ENCODE peak calls at places on chromosomes 11 and 22, in nine cellular contexts. E is fibroblast of lung, R is H1, L is right lobe of liver, S is left ventricle myocardium inferior, X is neural progenitor cell, Q is hepatocyte, T is cardiac fibroblast, J is dorsolateral prefrontal cortex. I is an unnamed sample.

GRCh38 chr11:99037057-99037456 is 16.3 kb downstream of the CNTN5 start:
- DNase-seq in S (no peak), X (no peak), L (no peak), R (no peak), T (no peak), J (no peak), E (no peak), Q (no peak), I (no peak)

GRCh38 chr11:45657496-45658260 is 7.7 kb downstream of the CHST1 start:
- DNase-seq in E (no peak), S (no peak), T (no peak), L (no peak), R (no peak), X (no peak), J (no peak), Q (no peak), I (peak; percentile 30)

GRCh38 chr11:19244621-19245020 is 3.9 kb upstream of the E2F8 start:
- DNase-seq in E (no peak), L (no peak), R (no peak), X (no peak), Q (peak; percentile 35), S (no peak), T (no peak), J (no peak), I (no peak)

GRCh38 chr11:69050592-69051380 is 2.1 kb downstream of the TPCN2 start:
- DNase-seq in X (no peak), R (no peak), E (no peak), T (no peak), L (no peak), S (no peak), Q (no peak), J (no peak), I (no peak)

GRCh38 chr11:83760942-83761341 is 474.8 kb upstream of the CCDC90B start:
- DNase-seq in R (no peak), J (no peak), Q (no peak), X (no peak), L (no peak), S (no peak), T (no peak), E (no peak), I (no peak)

GRCh38 chr11:991711-992307 is 44.7 kb downstream of the MUC6 start:
- DNase-seq in X (no peak), L (no peak), T (no peak), J (no peak), S (no peak), R (no peak), Q (no peak), E (no peak), I (no peak)

GRCh38 chr11:47035108-47035507 is 98.5 kb downstream of the CSTPP1 start:
- DNase-seq in T (no peak), L (no peak), S (no peak), R (no peak), Q (no peak), X (no peak), E (peak; percentile 66), J (no peak), I (no peak)

GRCh38 chr11:89275966-89276365 is 98.3 kb downstream of the TYR start:
- DNase-seq in Q (no peak), X (no peak), S (no peak), E (no peak), J (no peak), T (no peak), L (no peak), R (no peak), I (no peak)

GRCh38 chr11:66007201-66007634 is 4.6 kb upstream of the CST6 start:
- DNase-seq in X (peak; percentile 30), T (no peak), R (no peak), J (no peak), E (no peak), S (no peak), Q (peak; percentile 49), L (no peak), I (no peak)

GRCh38 chr11:69642549-69642912 is 1.6 kb downstream of the CCND1 start:
- DNase-seq in R (no peak), X (peak; percentile 60), T (no peak), J (no peak), Q (peak; percentile 55), L (peak; percentile 65), S (peak; percentile 38), E (no peak), I (peak; percentile 79)

GRCh38 chr22:18116634-18117033 is 6.0 kb downstream of the TUBA8 start:
- DNase-seq in J (no peak), S (no peak), X (no peak), Q (no peak), E (no peak), L (no peak), T (no peak), R (no peak), I (no peak)

GRCh38 chr22:49515486-49515885 is 312.2 kb downstream of the BRD1 start:
- DNase-seq in L (no peak), T (no peak), Q (peak; percentile 40), S (no peak), E (no peak), R (no peak), J (no peak), X (no peak), I (no peak)

GRCh38 chr11:77096591-77097019 is 6.0 kb upstream of the OMP start:
- DNase-seq in S (peak; percentile 3), X (no peak), Q (no peak), L (peak; percentile 61), J (no peak), E (no peak), R (no peak), T (no peak), I (peak; percentile 38)

GRCh38 chr11:82927264-82927880 is 25.8 kb downstream of the DDIAS start:
- DNase-seq in R (no peak), T (peak; percentile 68), J (no peak), L (no peak), Q (peak; percentile 78), X (peak; percentile 61), S (no peak), E (peak; percentile 51), I (no peak)

GRCh38 chr11:68843052-68843561 is 1.4 kb upstream of the CPT1A start:
- DNase-seq in E (peak; percentile 44), J (no peak), X (peak; percentile 42), R (no peak), Q (no peak), T (peak; percentile 49), L (no peak), S (no peak), I (no peak)

GRCh38 chr11:63491614-63492372 is 826 bp upstream of the PLAAT5 start:
- DNase-seq in R (no peak), T (peak; percentile 92), X (peak; percentile 13), J (no peak), E (peak; percentile 84), Q (peak; percentile 42), L (no peak), S (no peak), I (no peak)

GRCh38 chr11:37504925-37505324 is 906.9 kb upstream of the RAG2 start:
- DNase-seq in X (no peak), J (no peak), L (no peak), E (peak; percentile 97), T (peak; percentile 61), R (no peak), S (no peak), Q (peak; percentile 61), I (no peak)

GRCh38 chr11:86097965-86098364 is 29.1 kb upstream of the PICALM start:
- DNase-seq in T (no peak), Q (no peak), L (no peak), E (no peak), J (no peak), R (no peak), S (no peak), X (no peak), I (no peak)

GRCh38 chr11:118223576-118223975 is 1.2 kb downstream of the JAML start:
- DNase-seq in X (no peak), L (no peak), T (no peak), R (no peak), Q (no peak), E (no peak), S (no peak), J (no peak), I (no peak)
- H3K4me3 ChIP-seq in X (no peak overlapping the region), L (no peak overlapping the region), T (no peak overlapping the region), R (no peak overlapping the region), Q (no peak overlapping the region), E (no peak overlapping the region), S (peak overlapping the region; percentile 24), J (no peak overlapping the region), I (peak overlapping the region; percentile 45)

GRCh38 chr11:113474362-113475159 is 637 bp downstream of the DRD2 start:
- DNase-seq in Q (peak; percentile 92), R (peak; percentile 79), E (peak; percentile 71), X (peak; percentile 95), L (peak; percentile 64), T (peak; percentile 84), J (peak; percentile 49), S (peak; percentile 69), I (peak; percentile 82)
- H3K4me3 ChIP-seq in Q (peak overlapping the region; percentile 13), R (peak overlapping the region; percentile 43), E (no peak overlapping the region), X (peak overlapping the region; percentile 55), L (no peak overlapping the region), T (no peak overlapping the region), J (peak overlapping the region; percentile 53), S (peak overlapping the region; percentile 14), I (no peak overlapping the region)

DNA sequence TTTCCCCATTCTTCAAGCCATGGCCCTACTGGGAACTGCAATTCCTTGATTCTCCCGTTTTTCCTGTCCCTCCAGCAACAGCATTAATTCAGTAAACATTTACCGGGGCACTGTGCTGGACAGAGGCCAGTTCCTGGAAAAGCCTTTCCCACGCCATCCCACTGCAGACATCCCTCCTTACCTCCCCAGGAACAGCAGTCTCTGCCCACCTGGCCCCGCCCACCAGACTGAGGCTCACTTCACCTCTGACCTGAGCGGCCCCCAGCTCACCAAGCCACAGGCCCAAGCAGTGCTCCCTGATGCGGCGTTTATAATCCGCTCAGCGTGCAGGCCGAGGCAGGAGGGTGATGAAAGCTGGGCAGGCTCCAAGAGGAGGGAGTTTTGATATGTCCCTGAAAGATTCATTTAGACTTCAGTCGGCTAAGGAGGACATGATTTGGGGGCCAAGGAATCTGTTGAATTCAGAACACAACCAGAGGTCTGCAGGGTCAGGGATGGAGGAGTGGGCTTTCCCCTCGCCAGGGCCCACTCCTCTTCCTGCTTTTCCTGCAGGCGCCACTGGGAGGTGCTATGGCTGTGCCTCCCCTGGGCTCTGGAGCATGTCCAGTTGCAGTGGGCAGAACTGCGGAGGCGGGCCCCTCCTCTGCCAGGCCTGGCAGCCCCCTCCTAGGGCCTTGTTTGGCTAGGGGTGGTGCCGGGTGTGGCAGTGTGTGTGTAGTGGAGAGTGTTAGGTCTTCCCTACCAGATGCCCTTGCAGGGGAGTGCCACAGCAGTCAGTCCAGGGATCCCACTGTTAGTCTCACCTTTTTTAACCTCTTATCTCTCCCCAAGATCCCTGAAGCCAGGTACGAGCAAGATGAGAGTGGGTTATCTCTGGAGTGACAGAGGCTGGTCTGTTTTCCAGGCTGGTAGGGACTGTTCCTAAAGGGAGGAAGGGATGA is 1.4 kb upstream of the TAGLN start:
- DNase-seq in E (peak; percentile 53), R (peak; percentile 77), S (peak; percentile 17), T (peak; percentile 78), J (no peak), Q (peak; percentile 36), X (peak; percentile 76), L (no peak), I (no peak)
- H3K4me3 ChIP-seq in E (no peak overlapping the region), R (no peak overlapping the region), S (peak overlapping the region; percentile 58), T (peak overlapping the region; percentile 75), J (no peak overlapping the region), Q (no peak overlapping the region), X (no peak overlapping the region), L (no peak overlapping the region), I (peak overlapping the region; percentile 48)

DNA sequence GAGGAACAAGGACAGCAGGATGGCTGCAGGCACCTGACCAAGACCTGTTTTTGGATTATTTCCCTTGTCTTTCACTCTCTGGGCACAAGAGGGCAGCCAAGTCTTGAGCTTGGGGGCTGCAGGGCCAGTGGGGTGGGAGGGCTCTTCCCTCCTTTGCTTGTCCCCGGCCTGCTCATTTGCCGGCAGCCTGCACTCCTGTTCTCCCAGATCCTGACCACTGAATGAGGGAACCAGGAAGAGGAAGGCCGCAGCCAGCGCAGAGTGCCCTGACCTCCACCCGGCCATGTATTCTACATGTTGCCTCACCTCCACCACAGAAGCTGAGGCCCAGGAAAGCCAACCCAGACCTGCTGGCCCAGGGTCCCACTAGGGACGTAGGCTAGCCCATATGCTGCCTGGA is 15.5 kb upstream of the NNMT start:
- DNase-seq in Q (peak; percentile 81), J (no peak), E (peak; percentile 90), L (peak; percentile 88), X (peak; percentile 88), R (peak; percentile 85), S (peak; percentile 48), T (peak; percentile 95), I (peak; percentile 85)
- H3K4me3 ChIP-seq in Q (no peak overlapping the region), J (no peak overlapping the region), E (no peak overlapping the region), L (no peak overlapping the region), X (no peak overlapping the region), R (no peak overlapping the region), S (no peak overlapping the region), T (no peak overlapping the region), I (no peak overlapping the region)

I was measured in upper lobe of right lung.